ENCODE peak calls at places on chromosomes 12 and 14, in ten cellular contexts. One of them, this sample, is unnamed.

GRCh38 chr14:54803396-54803795 is 99.2 kb downstream of the GCH1 start:
- DNase-seq in OCI-LY7: no peak
- DNase-seq in posterior cingulate gyrus: no peak
- DNase-seq in hippocampal formation: no peak
- DNase-seq in HEK293T: no peak
- DNase-seq in stimulated activated CD4-positive, alpha-beta T cell treated with anti-CD3 and anti-CD28 coated beads, Interleukin-4, amount 100 ng/mL, for 48 hours: no peak
- DNase-seq in nephron progenitor cell: no peak
- DNase-seq in AG09319: no peak
- DNase-seq in HT1080: no peak
- DNase-seq in Ammon's horn: no peak
- DNase-seq in this sample: no peak

GRCh38 chr14:94485944-94486841 is 10.2 kb upstream of the SERPINA9 start:
- DNase-seq in posterior cingulate gyrus: peak; percentile 85
- DNase-seq in Ammon's horn: peak; percentile 47
- DNase-seq in nephron progenitor cell: peak; percentile 84
- DNase-seq in hippocampal formation: peak; percentile 39
- DNase-seq in HEK293T: peak; percentile 85
- DNase-seq in OCI-LY7: peak; percentile 34
- DNase-seq in AG09319: peak; percentile 18
- DNase-seq in HT1080: peak; percentile 49
- DNase-seq in stimulated activated CD4-positive, alpha-beta T cell treated with anti-CD3 and anti-CD28 coated beads, Interleukin-4, amount 100 ng/mL, for 48 hours: peak; percentile 51
- DNase-seq in this sample: peak; percentile 70

GRCh38 chr14:91205449-91205848 is 39.1 kb downstream of the GPR68 start:
- DNase-seq in posterior cingulate gyrus: no peak
- DNase-seq in stimulated activated CD4-positive, alpha-beta T cell treated with anti-CD3 and anti-CD28 coated beads, Interleukin-4, amount 100 ng/mL, for 48 hours: no peak
- DNase-seq in HEK293T: no peak
- DNase-seq in hippocampal formation: no peak
- DNase-seq in OCI-LY7: no peak
- DNase-seq in Ammon's horn: no peak
- DNase-seq in nephron progenitor cell: no peak
- DNase-seq in HT1080: peak; percentile 29
- DNase-seq in AG09319: no peak
- DNase-seq in this sample: no peak

GRCh38 chr12:124551268-124552144 is 15.9 kb downstream of the NCOR2 start:
- DNase-seq in stimulated activated CD4-positive, alpha-beta T cell treated with anti-CD3 and anti-CD28 coated beads, Interleukin-4, amount 100 ng/mL, for 48 hours: no peak
- DNase-seq in Ammon's horn: peak; percentile 67
- DNase-seq in OCI-LY7: no peak
- DNase-seq in AG09319: no peak
- DNase-seq in posterior cingulate gyrus: no peak
- DNase-seq in HEK293T: peak; percentile 78
- DNase-seq in hippocampal formation: peak; percentile 37
- DNase-seq in HT1080: no peak
- DNase-seq in nephron progenitor cell: peak; percentile 74
- DNase-seq in this sample: no peak

GRCh38 chr14:80519002-80519401 is 307.7 kb upstream of the DIO2 start:
- DNase-seq in nephron progenitor cell: no peak
- DNase-seq in Ammon's horn: no peak
- DNase-seq in hippocampal formation: no peak
- DNase-seq in HEK293T: no peak
- DNase-seq in AG09319: no peak
- DNase-seq in posterior cingulate gyrus: no peak
- DNase-seq in stimulated activated CD4-positive, alpha-beta T cell treated with anti-CD3 and anti-CD28 coated beads, Interleukin-4, amount 100 ng/mL, for 48 hours: no peak
- DNase-seq in HT1080: no peak
- DNase-seq in OCI-LY7: no peak
- DNase-seq in this sample: no peak

GRCh38 chr14:68365228-68365627 is 427.6 kb downstream of the ZFP36L1 start:
- DNase-seq in OCI-LY7: no peak
- DNase-seq in HT1080: peak; percentile 65
- DNase-seq in HEK293T: no peak
- DNase-seq in AG09319: no peak
- DNase-seq in nephron progenitor cell: no peak
- DNase-seq in stimulated activated CD4-positive, alpha-beta T cell treated with anti-CD3 and anti-CD28 coated beads, Interleukin-4, amount 100 ng/mL, for 48 hours: no peak
- DNase-seq in hippocampal formation: no peak
- DNase-seq in posterior cingulate gyrus: no peak
- DNase-seq in Ammon's horn: no peak
- DNase-seq in this sample: peak; percentile 65

GRCh38 chr12:111412007-111412829 is 6.5 kb downstream of the SH2B3 start:
- DNase-seq in hippocampal formation: peak; percentile 39
- DNase-seq in Ammon's horn: peak; percentile 62
- DNase-seq in OCI-LY7: no peak
- DNase-seq in HEK293T: no peak
- DNase-seq in nephron progenitor cell: no peak
- DNase-seq in posterior cingulate gyrus: no peak
- DNase-seq in AG09319: no peak
- DNase-seq in HT1080: peak; percentile 76
- DNase-seq in stimulated activated CD4-positive, alpha-beta T cell treated with anti-CD3 and anti-CD28 coated beads, Interleukin-4, amount 100 ng/mL, for 48 hours: no peak
- DNase-seq in this sample: no peak

GRCh38 chr12:70985850-70986249 is 65.3 kb upstream of the PTPRR start:
- DNase-seq in HEK293T: no peak
- DNase-seq in nephron progenitor cell: no peak
- DNase-seq in hippocampal formation: no peak
- DNase-seq in stimulated activated CD4-positive, alpha-beta T cell treated with anti-CD3 and anti-CD28 coated beads, Interleukin-4, amount 100 ng/mL, for 48 hours: no peak
- DNase-seq in posterior cingulate gyrus: no peak
- DNase-seq in OCI-LY7: no peak
- DNase-seq in Ammon's horn: no peak
- DNase-seq in AG09319: no peak
- DNase-seq in HT1080: no peak
- DNase-seq in this sample: no peak

GRCh38 chr12:16454481-16454880 is 107.0 kb downstream of the MGST1 start:
- DNase-seq in nephron progenitor cell: no peak
- DNase-seq in AG09319: no peak
- DNase-seq in hippocampal formation: no peak
- DNase-seq in HT1080: peak; percentile 12
- DNase-seq in HEK293T: no peak
- DNase-seq in stimulated activated CD4-positive, alpha-beta T cell treated with anti-CD3 and anti-CD28 coated beads, Interleukin-4, amount 100 ng/mL, for 48 hours: no peak
- DNase-seq in Ammon's horn: no peak
- DNase-seq in OCI-LY7: no peak
- DNase-seq in posterior cingulate gyrus: no peak
- DNase-seq in this sample: peak; percentile 35

This sample was measured in mammary epithelial cell.